ENCODE peak calls at places on chromosomes 1 and 21, in ten cellular contexts. Z is tibial artery, Y is sigmoid colon, P is aorta, G is ovary, A is lung, U is RWPE1, S is GM23248, L is Karpas-422, I is fibroblast of lung. F is an unnamed sample.
A peak's percentile ranks its signal among the peaks of the same experiment; 100 is the strongest.

GRCh38 chr1:176577651-176578197 is 114.7 kb downstream of the PAPPA2 start:
- DNase-seq in S (peak; percentile 58), L (no peak), G (no peak), I (no peak), A (no peak), P (no peak), Z (no peak), Y (no peak), U (no peak), F (no peak)

GRCh38 chr1:6137758-6138157 is 42.4 kb downstream of the CHD5 start:
- DNase-seq in Z (no peak), P (peak; percentile 39), A (no peak), Y (peak; percentile 42), I (no peak), S (no peak), U (no peak), L (no peak), G (no peak), F (no peak)

GRCh38 chr1:24236170-24237045 is 49.3 kb upstream of the IFNLR1 start:
- DNase-seq in A (peak; percentile 63), Y (no peak), S (peak; percentile 86), P (no peak), L (no peak), Z (no peak), G (no peak), U (peak; percentile 86), I (peak; percentile 78), F (no peak)

GRCh38 chr1:15799004-15799867 is 8.2 kb downstream of the UQCRHL start:
- DNase-seq in I (peak; percentile 98), A (peak; percentile 88), S (peak; percentile 98), U (peak; percentile 98), L (no peak), Y (peak; percentile 82), G (peak; percentile 67), Z (peak; percentile 89), P (peak; percentile 94), F (peak; percentile 43)

GRCh38 chr21:42413093-42413492 is 9.4 kb downstream of the UBASH3A start:
- DNase-seq in Y (no peak), A (no peak), G (no peak), I (no peak), U (no peak), Z (no peak), S (no peak), L (no peak), P (no peak), F (no peak)

GRCh38 chr1:211738709-211739301 is 63.4 kb upstream of the NEK2 start:
- DNase-seq in U (no peak), S (no peak), L (no peak), G (no peak), Y (no peak), I (peak; percentile 52), A (no peak), Z (no peak), P (no peak), F (no peak)

GRCh38 chr1:29465755-29466154 is 229.4 kb downstream of the PTPRU start:
- DNase-seq in G (no peak), A (no peak), Z (no peak), P (no peak), I (peak; percentile 21), Y (peak; percentile 6), L (peak; percentile 53), S (peak; percentile 41), U (peak; percentile 42), F (no peak)

GRCh38 chr1:117562581-117563491 is 43.0 kb upstream of the TENT5C start:
- DNase-seq in Z (no peak), Y (no peak), S (no peak), G (no peak), P (no peak), U (no peak), L (no peak), I (no peak), A (peak; percentile 52), F (no peak)

GRCh38 chr1:28091043-28091781 is 2.8 kb upstream of the EYA3 start:
- DNase-seq in P (no peak), L (peak; percentile 93), G (no peak), U (peak; percentile 49), Z (peak; percentile 68), A (peak; percentile 79), S (peak; percentile 69), Y (no peak), I (peak; percentile 41), F (peak; percentile 65)

GRCh38 chr1:28085129-28085528 is 3.3 kb downstream of the EYA3 start:
- DNase-seq in L (peak; percentile 56), Y (no peak), Z (no peak), U (no peak), P (no peak), S (no peak), A (no peak), G (no peak), I (no peak), F (no peak)

GRCh38 chr1:28087614-28088167 is 719 bp downstream of the EYA3 start:
- DNase-seq in U (peak; percentile 28), I (no peak), P (no peak), G (no peak), S (peak; percentile 47), Z (no peak), Y (no peak), L (peak; percentile 81), A (no peak), F (no peak)

GRCh38 chr1:28086651-28087050 is 1.8 kb downstream of the EYA3 start:
- DNase-seq in U (no peak), Y (no peak), P (no peak), S (no peak), Z (no peak), A (no peak), I (no peak), G (no peak), L (peak; percentile 69), F (no peak)

DNA sequence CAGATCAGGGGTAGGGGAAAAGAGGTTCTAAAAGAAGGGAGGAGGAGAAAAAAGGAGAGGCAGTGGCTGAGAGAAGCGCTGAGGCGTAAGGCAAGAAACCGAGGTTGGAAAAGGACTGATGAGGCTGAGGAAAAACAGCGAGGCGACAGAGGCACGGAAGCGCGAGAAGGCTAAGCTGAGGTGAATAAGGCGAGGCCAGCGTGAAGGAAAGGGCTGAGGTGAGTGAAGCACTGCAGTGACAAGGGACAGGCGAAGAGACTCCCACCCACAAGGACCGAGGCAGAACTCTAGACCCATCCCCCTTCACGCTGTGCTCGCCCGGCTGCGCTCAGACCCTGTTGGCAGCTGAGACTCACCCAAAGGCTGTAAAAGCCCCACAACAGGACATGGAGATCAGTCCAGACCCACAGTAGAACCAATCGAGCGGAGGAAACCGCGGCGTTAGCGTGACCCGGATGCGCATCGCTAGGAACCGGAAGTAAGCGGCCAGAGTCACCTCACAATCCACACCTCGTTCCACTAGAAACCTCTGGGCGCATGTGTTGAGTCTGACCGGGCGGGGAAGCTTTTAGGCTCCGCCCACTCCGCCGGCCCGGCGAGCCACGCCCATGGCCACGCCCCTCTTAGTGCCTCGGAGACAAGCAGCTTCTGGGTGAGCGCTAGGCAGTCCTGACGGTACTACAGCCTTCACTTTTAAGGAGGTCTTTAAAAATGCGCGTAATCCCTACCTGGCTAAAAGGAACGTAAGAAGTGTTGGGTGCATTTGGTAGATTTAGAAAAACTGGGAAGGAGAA is at the start of gene EYA3:
- DNase-seq in Y (peak; percentile 99), I (peak; percentile 97), A (peak; percentile 99), G (peak; percentile 97), Z (peak; percentile 98), P (peak; percentile 100), U (peak; percentile 99), L (peak; percentile 99), S (peak; percentile 99), F (peak; percentile 94)
- H3K27ac ChIP-seq in Y (peak within 1 kb of the TSS; percentile 90), I (peak within 1 kb of the TSS; percentile 81), A (peak within 1 kb of the TSS; percentile 91), G (no peak within 1 kb of the TSS), Z (peak within 1 kb of the TSS; percentile 92), P (peak within 1 kb of the TSS; percentile 71), U (peak within 1 kb of the TSS; percentile 94), L (peak within 1 kb of the TSS; percentile 86), S (peak within 1 kb of the TSS; percentile 72), F (peak within 1 kb of the TSS; percentile 82)

DNA sequence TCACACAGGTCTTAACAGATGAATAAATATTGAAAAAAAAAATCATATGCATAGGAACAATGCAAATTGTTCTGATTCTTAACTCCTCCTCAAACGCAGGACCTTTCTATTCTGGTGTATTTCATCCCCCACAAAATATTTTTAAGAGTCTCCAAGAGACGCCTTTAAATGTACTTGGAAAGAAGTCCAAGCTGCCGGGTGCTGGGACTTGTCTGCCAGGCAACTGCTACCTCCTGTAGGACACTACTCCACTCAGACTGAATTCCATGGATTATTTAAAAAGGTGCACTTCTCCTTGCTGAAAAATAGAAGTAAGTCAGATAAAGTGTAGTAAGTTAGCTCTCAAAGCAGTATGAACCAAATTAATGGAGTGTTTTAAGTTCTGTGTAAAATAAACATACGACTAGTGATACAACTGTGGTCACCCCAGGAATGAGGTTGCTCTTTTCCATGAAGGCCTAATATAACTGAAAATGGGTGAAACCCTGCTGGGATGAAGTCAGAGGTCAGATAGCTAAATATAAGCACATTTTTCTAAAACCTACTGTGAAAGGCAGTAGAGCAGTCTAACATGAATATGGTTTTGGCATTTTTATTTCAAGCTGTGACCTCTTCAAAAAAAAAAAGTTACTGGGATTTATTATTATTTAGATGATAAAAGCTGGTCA is 189.2 kb upstream of the PBX1 start:
- DNase-seq in Y (no peak), A (no peak), I (peak; percentile 34), P (no peak), G (no peak), Z (no peak), U (no peak), S (no peak), L (no peak), F (no peak)
- H3K27ac ChIP-seq in Y (peak overlapping the region; percentile 19), A (no peak overlapping the region), I (no peak overlapping the region), P (no peak overlapping the region), G (no peak overlapping the region), Z (peak overlapping the region; percentile 31), U (no peak overlapping the region), S (no peak overlapping the region), L (no peak overlapping the region), F (no peak overlapping the region)

GRCh38 chr1:1440262-1440772 is 4.8 kb downstream of the VWA1 start:
- DNase-seq in P (no peak), U (no peak), Z (no peak), G (no peak), S (no peak), L (no peak), A (no peak), Y (no peak), I (no peak), F (no peak)

GRCh38 chr1:1437033-1437903 is 1.8 kb downstream of the VWA1 start:
- DNase-seq in L (no peak), A (no peak), I (no peak), Z (no peak), P (peak; percentile 66), S (no peak), U (no peak), Y (no peak), G (no peak), F (no peak)

GRCh38 chr1:1439550-1440261 is 4.2 kb downstream of the VWA1 start:
- DNase-seq in S (no peak), Z (no peak), P (no peak), U (no peak), A (no peak), L (no peak), G (no peak), I (no peak), Y (no peak), F (no peak)

GRCh38 chr1:1437904-1438376 is 2.5 kb downstream of the VWA1 start:
- DNase-seq in P (peak; percentile 69), S (peak; percentile 20), A (peak; percentile 70), U (no peak), Z (no peak), G (no peak), L (no peak), Y (no peak), I (peak; percentile 20), F (no peak)

DNA sequence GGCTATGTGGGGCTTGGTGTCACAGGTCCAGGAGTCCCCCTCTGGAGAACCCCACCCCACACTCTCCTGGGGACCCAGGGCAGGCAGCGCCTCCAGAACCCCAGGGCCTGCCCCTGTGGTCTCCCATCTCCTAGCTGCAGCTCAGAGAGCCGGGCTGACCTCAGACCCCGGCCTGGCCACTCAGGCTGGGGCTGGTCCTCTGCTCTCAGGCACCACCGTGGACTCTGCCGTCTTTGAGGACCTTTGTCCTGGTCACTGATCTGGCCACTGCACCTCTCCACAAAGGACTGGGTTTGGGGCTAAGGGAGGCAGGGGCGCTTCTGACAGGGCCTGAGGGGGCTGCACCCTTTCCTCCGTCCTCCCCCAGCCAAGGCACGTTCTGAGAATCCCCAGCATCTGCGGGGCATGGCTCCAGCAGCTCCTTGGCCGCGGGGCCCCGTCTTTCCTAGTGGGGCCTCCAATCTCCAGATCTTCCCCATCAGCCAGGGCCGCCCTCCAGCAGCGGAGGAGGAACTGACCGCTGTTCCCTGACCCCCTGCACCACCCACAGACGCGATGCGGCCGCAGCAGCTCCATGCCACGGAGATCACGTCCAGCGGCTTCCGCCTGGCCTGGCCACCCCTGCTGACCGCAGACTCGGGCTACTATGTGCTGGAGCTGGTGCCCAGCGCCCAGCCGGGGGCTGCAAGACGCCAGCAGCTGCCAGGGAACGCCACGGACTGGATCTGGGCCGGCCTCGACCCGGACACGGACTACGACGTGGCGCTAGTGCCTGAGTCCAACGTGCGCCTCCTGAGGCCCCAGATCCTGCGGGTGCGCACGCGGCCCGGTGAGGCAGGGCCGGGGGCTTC is 3.3 kb downstream of the VWA1 start:
- DNase-seq in U (no peak), L (no peak), Y (no peak), Z (no peak), G (no peak), S (no peak), A (no peak), I (no peak), P (peak; percentile 76), F (no peak)
- H3K27ac ChIP-seq in U (no peak overlapping the region), L (no peak overlapping the region), Y (no peak overlapping the region), Z (no peak overlapping the region), G (no peak overlapping the region), S (no peak overlapping the region), A (no peak overlapping the region), I (no peak overlapping the region), P (no peak overlapping the region), F (no peak overlapping the region)

GRCh38 chr1:1847501-1848289 is 43.2 kb downstream of the GNB1 start:
- DNase-seq in L (no peak), G (no peak), U (no peak), Y (no peak), Z (no peak), P (peak; percentile 20), I (no peak), A (no peak), S (no peak), F (no peak)
- H3K27ac ChIP-seq in L (peak overlapping the region; percentile 87), G (no peak overlapping the region), U (no peak overlapping the region), Y (peak overlapping the region; percentile 64), Z (no peak overlapping the region), P (no peak overlapping the region), I (no peak overlapping the region), A (peak overlapping the region; percentile 30), S (peak overlapping the region; percentile 7), F (peak overlapping the region; percentile 58)